ENCODE peak calls at places on chromosome 1, in four cellular contexts. F, M, L and I are unnamed samples.

GRCh38 chr1:220680085-220680687 is 10.0 kb upstream of the C1orf115 start:
- DNase-seq in M (no peak), F (peak), L (no peak), I (peak)

GRCh38 chr1:27873671-27874384 is 1.5 kb downstream of the THEMIS2 start:
- DNase-seq in L (no peak), M (peak), F (no peak), I (no peak)

GRCh38 chr1:206839857-206840256 is 25.6 kb upstream of the IL20 start:
- DNase-seq in L (peak), M (no peak), F (peak), I (peak)

GRCh38 chr1:190001187-190001586 is 476.5 kb downstream of the BRINP3 start:
- DNase-seq in F (no peak), M (no peak), L (no peak), I (no peak)

GRCh38 chr1:72724951-72725863 is 442.9 kb upstream of the NEGR1 start:
- DNase-seq in M (peak), F (no peak), L (no peak), I (no peak)

GRCh38 chr1:43279161-43279560 is 6.2 kb downstream of the C1orf210 start:
- DNase-seq in M (no peak), F (no peak), L (no peak), I (no peak)

GRCh38 chr1:230359992-230360391 is 66.1 kb downstream of the PGBD5 start:
- DNase-seq in L (peak), F (peak), M (no peak), I (no peak)

GRCh38 chr1:12098786-12099185 is 35.7 kb downstream of the TNFRSF8 start:
- DNase-seq in L (no peak), F (no peak), M (no peak), I (no peak)

GRCh38 chr1:206472454-206472853 is 2.2 kb downstream of the IKBKE start:
- DNase-seq in L (peak), M (no peak), F (peak), I (peak)

GRCh38 chr1:175873290-175873689 is 129.9 kb upstream of the TNR start:
- DNase-seq in M (no peak), L (no peak), F (no peak), I (no peak)

GRCh38 chr1:85952460-85952859 is 204.1 kb downstream of the COL24A1 start:
- DNase-seq in M (no peak), F (no peak), L (no peak), I (no peak)

GRCh38 chr1:42957880-42958487 is 684 bp downstream of the SLC2A1 start:
- DNase-seq in M (no peak), L (no peak), F (peak), I (peak)

GRCh38 chr1:155016231-155016831 is 13.7 kb downstream of the ZBTB7B start:
- DNase-seq in F (no peak), L (no peak), M (no peak), I (no peak)

GRCh38 chr1:160541622-160542302 is 18.7 kb upstream of the SLAMF6 start:
- DNase-seq in L (no peak), F (no peak), M (no peak), I (no peak)